ENCODE peak calls at places on chromosomes 4 and X, in four cellular contexts. Z is caudate nucleus, U is fibroblast of mammary gland, T is neural progenitor cell. L is an unnamed sample.
A peak's percentile ranks its signal among the peaks of the same experiment; 100 is the strongest.

GRCh38 chr4:112978691-112979472 is 70.6 kb upstream of the ANK2 start:
- DNase-seq in Z (no peak), U (peak; percentile 76), T (no peak), L (no peak)

GRCh38 chrX:115233497-115234219 is at the start of gene LRCH2:
- DNase-seq in Z (peak; percentile 4), U (peak; percentile 37), T (peak; percentile 86), L (peak; percentile 10)

GRCh38 chrX:39905475-39905889 is 192.3 kb downstream of the BCOR start:
- DNase-seq in Z (no peak), U (no peak), T (no peak), L (no peak)

GRCh38 chr4:99811850-99812249 is 4.8 kb upstream of the DAPP1 start:
- DNase-seq in T (peak; percentile 59), Z (no peak), U (peak; percentile 52), L (no peak)

GRCh38 chr4:1491630-1492457 is 85.6 kb upstream of the NKX1-1 start:
- DNase-seq in U (no peak), T (no peak), Z (no peak), L (no peak)

GRCh38 chr4:185322805-185323204 is 72.9 kb downstream of the LRP2BP start:
- DNase-seq in Z (no peak), T (no peak), U (no peak), L (no peak)

GRCh38 chrX:123477673-123478072 is 255.2 kb downstream of the THOC2 start:
- DNase-seq in T (no peak), Z (no peak), U (no peak), L (no peak)

GRCh38 chr4:2335729-2336101 is 73.8 kb upstream of the MXD4 start:
- DNase-seq in T (no peak), Z (no peak), U (no peak), L (no peak)

GRCh38 chr4:156347412-156348075 is 393.9 kb upstream of the CTSO start:
- DNase-seq in Z (no peak), U (peak; percentile 70), T (no peak), L (no peak)

GRCh38 chr4:7186081-7186480 is 6.3 kb upstream of the SORCS2 start:
- DNase-seq in T (peak; percentile 55), U (no peak), Z (no peak), L (no peak)

GRCh38 chr4:70859066-70859465 is 19.4 kb upstream of the GRSF1 start:
- DNase-seq in U (no peak), T (no peak), Z (no peak), L (no peak)

GRCh38 chr4:73704314-73705055 is 35.9 kb upstream of the CXCL8 start:
- DNase-seq in T (no peak), Z (no peak), U (peak; percentile 100), L (peak; percentile 26)

GRCh38 chr4:62070291-62070852 is 870.2 kb downstream of the ADGRL3 start:
- DNase-seq in T (no peak), U (no peak), Z (no peak), L (no peak)

GRCh38 chrX:42832764-42833549 is 55.0 kb upstream of the PPP1R2C start:
- DNase-seq in Z (no peak), T (no peak), U (no peak), L (no peak)

GRCh38 chrX:85995641-85996040 is 51.7 kb downstream of the CHM start:
- DNase-seq in U (no peak), T (no peak), Z (no peak), L (no peak)